ENCODE peak calls at places on chromosomes 11 and 22, in seven cellular contexts. One of them, this sample, is unnamed.

GRCh38 chr11:66789097-66789890 is 53.9 kb upstream of the RCE1 start:
- DNase-seq in MM.1S: no peak
- DNase-seq in Panc1: peak; percentile 39
- DNase-seq in IMR-90: peak; percentile 46
- DNase-seq in GM23338: no peak
- DNase-seq in sigmoid colon: no peak
- DNase-seq in osteoblast: no peak
- DNase-seq in this sample: no peak

GRCh38 chr11:123302751-123303195 is 107.7 kb upstream of the CLMP start:
- DNase-seq in MM.1S: no peak
- DNase-seq in Panc1: no peak
- DNase-seq in IMR-90: peak; percentile 72
- DNase-seq in GM23338: peak; percentile 38
- DNase-seq in sigmoid colon: no peak
- DNase-seq in osteoblast: peak; percentile 85
- DNase-seq in this sample: no peak

GRCh38 chr22:22928666-22929380 is 41.2 kb downstream of the IGLL5 start:
- DNase-seq in MM.1S: peak; percentile 100
- DNase-seq in Panc1: no peak
- DNase-seq in IMR-90: peak; percentile 16
- DNase-seq in GM23338: no peak
- DNase-seq in sigmoid colon: no peak
- DNase-seq in osteoblast: peak; percentile 93
- DNase-seq in this sample: no peak

GRCh38 chr11:32090774-32091370 is at the start of gene RCN1:
- DNase-seq in MM.1S: peak; percentile 46
- DNase-seq in Panc1: no peak
- DNase-seq in IMR-90: peak; percentile 86
- DNase-seq in GM23338: peak; percentile 93
- DNase-seq in sigmoid colon: peak; percentile 79
- DNase-seq in osteoblast: peak; percentile 95
- DNase-seq in this sample: no peak

GRCh38 chr11:15627560-15627959 is 512.8 kb downstream of the INSC start:
- DNase-seq in MM.1S: no peak
- DNase-seq in Panc1: no peak
- DNase-seq in IMR-90: peak; percentile 74
- DNase-seq in GM23338: no peak
- DNase-seq in sigmoid colon: no peak
- DNase-seq in osteoblast: peak; percentile 71
- DNase-seq in this sample: no peak

GRCh38 chr22:39364646-39365405 is 15.0 kb downstream of the SYNGR1 start:
- DNase-seq in MM.1S: no peak
- DNase-seq in Panc1: no peak
- DNase-seq in IMR-90: no peak
- DNase-seq in GM23338: no peak
- DNase-seq in sigmoid colon: no peak
- DNase-seq in osteoblast: peak; percentile 94
- DNase-seq in this sample: no peak

GRCh38 chr11:12109591-12110196 is 696 bp upstream of the MICAL2 start:
- DNase-seq in MM.1S: no peak
- DNase-seq in Panc1: no peak
- DNase-seq in IMR-90: no peak
- DNase-seq in GM23338: no peak
- DNase-seq in sigmoid colon: no peak
- DNase-seq in osteoblast: no peak
- DNase-seq in this sample: no peak

GRCh38 chr11:44564653-44565007 is 833 bp upstream of the CD82 start:
- DNase-seq in MM.1S: no peak
- DNase-seq in Panc1: no peak
- DNase-seq in IMR-90: peak; percentile 84
- DNase-seq in GM23338: peak; percentile 42
- DNase-seq in sigmoid colon: peak; percentile 94
- DNase-seq in osteoblast: peak; percentile 93
- DNase-seq in this sample: no peak

GRCh38 chr11:75212463-75212862 is 28.1 kb upstream of the TPBGL start:
- DNase-seq in MM.1S: no peak
- DNase-seq in Panc1: no peak
- DNase-seq in IMR-90: no peak
- DNase-seq in GM23338: no peak
- DNase-seq in sigmoid colon: no peak
- DNase-seq in osteoblast: no peak
- DNase-seq in this sample: no peak

GRCh38 chr11:33177676-33178336 is 16.5 kb upstream of the CSTF3 start:
- DNase-seq in MM.1S: no peak
- DNase-seq in Panc1: no peak
- DNase-seq in IMR-90: no peak
- DNase-seq in GM23338: peak; percentile 55
- DNase-seq in sigmoid colon: no peak
- DNase-seq in osteoblast: no peak
- DNase-seq in this sample: no peak

GRCh38 chr11:123194308-123195181 is 503 bp downstream of the CLMP start:
- DNase-seq in MM.1S: no peak
- DNase-seq in Panc1: no peak
- DNase-seq in IMR-90: peak; percentile 48
- DNase-seq in GM23338: peak; percentile 77
- DNase-seq in sigmoid colon: peak; percentile 80
- DNase-seq in osteoblast: peak; percentile 84
- DNase-seq in this sample: no peak

GRCh38 chr11:104127828-104128227 is 36.1 kb downstream of the PDGFD start:
- DNase-seq in MM.1S: no peak
- DNase-seq in Panc1: no peak
- DNase-seq in IMR-90: peak; percentile 75
- DNase-seq in GM23338: no peak
- DNase-seq in sigmoid colon: no peak
- DNase-seq in osteoblast: peak; percentile 55
- DNase-seq in this sample: no peak

GRCh38 chr11:17978553-17979287 is 34.1 kb downstream of the SERGEF start:
- DNase-seq in MM.1S: peak; percentile 36
- DNase-seq in Panc1: peak; percentile 22
- DNase-seq in IMR-90: peak; percentile 53
- DNase-seq in GM23338: peak; percentile 83
- DNase-seq in sigmoid colon: no peak
- DNase-seq in osteoblast: peak; percentile 71
- DNase-seq in this sample: no peak

GRCh38 chr22:19704355-19705015 is 9.8 kb upstream of the SEPTIN5 start:
- DNase-seq in MM.1S: no peak
- DNase-seq in Panc1: no peak
- DNase-seq in IMR-90: no peak
- DNase-seq in GM23338: no peak
- DNase-seq in sigmoid colon: peak; percentile 32
- DNase-seq in osteoblast: peak; percentile 63
- DNase-seq in this sample: no peak

GRCh38 chr11:2844116-2844515 is 41.5 kb downstream of the CDKN1C start:
- DNase-seq in MM.1S: no peak
- DNase-seq in Panc1: no peak
- DNase-seq in IMR-90: no peak
- DNase-seq in GM23338: no peak
- DNase-seq in sigmoid colon: no peak
- DNase-seq in osteoblast: no peak
- DNase-seq in this sample: peak; percentile 8

GRCh38 chr22:25829808-25830777 is 88.1 kb downstream of the MYO18B start:
- DNase-seq in MM.1S: no peak
- DNase-seq in Panc1: no peak
- DNase-seq in IMR-90: no peak
- DNase-seq in GM23338: no peak
- DNase-seq in sigmoid colon: no peak
- DNase-seq in osteoblast: no peak
- DNase-seq in this sample: no peak

GRCh38 chr22:46335201-46336118 is at the start of gene TRMU:
- DNase-seq in MM.1S: peak; percentile 93
- DNase-seq in Panc1: no peak
- DNase-seq in IMR-90: peak; percentile 86
- DNase-seq in GM23338: peak; percentile 94
- DNase-seq in sigmoid colon: peak; percentile 91
- DNase-seq in osteoblast: peak; percentile 99
- DNase-seq in this sample: peak; percentile 60

GRCh38 chr11:85540635-85541034 is 86.5 kb downstream of the DLG2 start:
- DNase-seq in MM.1S: no peak
- DNase-seq in Panc1: no peak
- DNase-seq in IMR-90: no peak
- DNase-seq in GM23338: peak; percentile 63
- DNase-seq in sigmoid colon: no peak
- DNase-seq in osteoblast: no peak
- DNase-seq in this sample: no peak

GRCh38 chr22:25564979-25565677 is 653 bp downstream of the GRK3 start:
- DNase-seq in MM.1S: no peak
- DNase-seq in Panc1: no peak
- DNase-seq in IMR-90: no peak
- DNase-seq in GM23338: peak; percentile 91
- DNase-seq in sigmoid colon: peak; percentile 70
- DNase-seq in osteoblast: peak; percentile 73
- DNase-seq in this sample: no peak

GRCh38 chr22:44386386-44387035 is 73.8 kb upstream of the SHISAL1 start:
- DNase-seq in MM.1S: no peak
- DNase-seq in Panc1: no peak
- DNase-seq in IMR-90: no peak
- DNase-seq in GM23338: no peak
- DNase-seq in sigmoid colon: peak; percentile 52
- DNase-seq in osteoblast: peak; percentile 71
- DNase-seq in this sample: no peak

GRCh38 chr11:132026746-132027145 is 656.3 kb downstream of the NTM start:
- DNase-seq in MM.1S: no peak
- DNase-seq in Panc1: no peak
- DNase-seq in IMR-90: no peak
- DNase-seq in GM23338: no peak
- DNase-seq in sigmoid colon: no peak
- DNase-seq in osteoblast: no peak
- DNase-seq in this sample: no peak

GRCh38 chr11:132024587-132025295 is 654.3 kb downstream of the NTM start:
- DNase-seq in MM.1S: no peak
- DNase-seq in Panc1: peak; percentile 12
- DNase-seq in IMR-90: peak; percentile 89
- DNase-seq in GM23338: no peak
- DNase-seq in sigmoid colon: no peak
- DNase-seq in osteoblast: peak; percentile 87
- DNase-seq in this sample: no peak

GRCh38 chr11:132032555-132032954 is 662.1 kb downstream of the NTM start:
- DNase-seq in MM.1S: no peak
- DNase-seq in Panc1: no peak
- DNase-seq in IMR-90: peak; percentile 92
- DNase-seq in GM23338: no peak
- DNase-seq in sigmoid colon: no peak
- DNase-seq in osteoblast: peak; percentile 89
- DNase-seq in this sample: no peak

GRCh38 chr11:132030896-132031295 is 660.5 kb downstream of the NTM start:
- DNase-seq in MM.1S: no peak
- DNase-seq in Panc1: no peak
- DNase-seq in IMR-90: peak; percentile 52
- DNase-seq in GM23338: no peak
- DNase-seq in sigmoid colon: no peak
- DNase-seq in osteoblast: no peak
- DNase-seq in this sample: no peak

DNA sequence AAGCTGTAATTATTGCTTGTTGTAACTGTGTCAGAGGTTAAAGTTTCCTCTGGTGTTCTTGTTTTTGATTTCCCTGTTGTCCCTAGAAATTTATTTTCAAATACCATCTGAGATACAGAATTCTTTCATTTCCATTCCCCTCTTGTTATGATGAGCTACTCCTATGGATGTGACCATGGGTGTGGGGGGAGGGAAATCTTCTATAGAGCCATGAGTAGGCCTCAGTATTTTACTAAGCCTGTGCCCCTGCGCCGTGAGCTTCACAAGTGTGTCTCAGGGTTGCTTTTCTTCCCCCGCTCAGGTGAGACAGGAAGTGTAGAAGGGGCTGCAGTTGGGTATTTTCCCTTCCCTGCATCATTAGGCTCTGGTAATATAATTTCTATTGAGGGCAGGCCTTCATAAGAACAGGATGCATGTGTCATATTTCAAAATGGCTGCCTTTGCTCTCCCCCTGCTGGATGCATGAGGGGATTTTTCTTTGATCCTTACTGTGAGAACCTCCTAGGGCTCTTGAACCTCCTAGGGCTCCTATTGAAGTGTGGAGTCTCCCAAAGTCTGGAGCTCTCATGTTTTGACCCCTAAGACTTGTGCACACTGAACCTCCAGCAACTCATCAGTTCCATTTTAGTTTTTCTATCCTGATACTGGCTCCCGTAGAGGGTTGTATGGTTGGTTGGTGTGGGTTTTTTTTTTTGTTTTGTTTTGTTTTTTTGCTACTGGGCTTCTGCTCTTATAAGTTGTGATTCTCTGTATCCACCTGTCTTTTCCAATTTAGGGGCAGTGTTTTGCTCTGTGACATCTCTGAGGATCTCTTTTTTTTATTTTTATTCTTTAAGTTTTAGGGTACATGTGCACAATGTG is 658.2 kb downstream of the NTM start:
- DNase-seq in MM.1S: peak; percentile 61
- DNase-seq in Panc1: peak; percentile 4
- DNase-seq in IMR-90: peak; percentile 73
- DNase-seq in GM23338: peak; percentile 72
- DNase-seq in sigmoid colon: no peak
- DNase-seq in osteoblast: no peak
- DNase-seq in this sample: no peak
- TF ChIP-seq CTCF in MM.1S: peak; percentile 66
- TF ChIP-seq CTCF in Panc1: peak; percentile 71
- TF ChIP-seq CTCF in IMR-90: peak; percentile 61
- TF ChIP-seq CTCF in GM23338: peak; percentile 70
- TF ChIP-seq CTCF in sigmoid colon: peak; percentile 42
- TF ChIP-seq CTCF in osteoblast: peak; percentile 75
- TF ChIP-seq CTCF in this sample: no peak

GRCh38 chr11:68099057-68099456 is 22.1 kb downstream of the CHKA start:
- DNase-seq in MM.1S: no peak
- DNase-seq in Panc1: no peak
- DNase-seq in IMR-90: no peak
- DNase-seq in GM23338: no peak
- DNase-seq in sigmoid colon: no peak
- DNase-seq in osteoblast: no peak
- DNase-seq in this sample: no peak
- TF ChIP-seq CTCF in MM.1S: no peak
- TF ChIP-seq CTCF in Panc1: no peak
- TF ChIP-seq CTCF in IMR-90: no peak
- TF ChIP-seq CTCF in GM23338: no peak
- TF ChIP-seq CTCF in sigmoid colon: no peak
- TF ChIP-seq CTCF in osteoblast: no peak
- TF ChIP-seq CTCF in this sample: no peak

GRCh38 chr22:49767355-49768062 is 60.2 kb downstream of the BRD1 start:
- DNase-seq in MM.1S: peak; percentile 46
- DNase-seq in Panc1: peak; percentile 28
- DNase-seq in IMR-90: peak; percentile 57
- DNase-seq in GM23338: peak; percentile 82
- DNase-seq in sigmoid colon: peak; percentile 61
- DNase-seq in osteoblast: peak; percentile 88
- DNase-seq in this sample: peak; percentile 42
- TF ChIP-seq CTCF in MM.1S: peak; percentile 79
- TF ChIP-seq CTCF in Panc1: peak; percentile 79
- TF ChIP-seq CTCF in IMR-90: peak; percentile 71
- TF ChIP-seq CTCF in GM23338: peak; percentile 93
- TF ChIP-seq CTCF in sigmoid colon: peak; percentile 49
- TF ChIP-seq CTCF in osteoblast: peak; percentile 74
- TF ChIP-seq CTCF in this sample: peak; percentile 94

DNA sequence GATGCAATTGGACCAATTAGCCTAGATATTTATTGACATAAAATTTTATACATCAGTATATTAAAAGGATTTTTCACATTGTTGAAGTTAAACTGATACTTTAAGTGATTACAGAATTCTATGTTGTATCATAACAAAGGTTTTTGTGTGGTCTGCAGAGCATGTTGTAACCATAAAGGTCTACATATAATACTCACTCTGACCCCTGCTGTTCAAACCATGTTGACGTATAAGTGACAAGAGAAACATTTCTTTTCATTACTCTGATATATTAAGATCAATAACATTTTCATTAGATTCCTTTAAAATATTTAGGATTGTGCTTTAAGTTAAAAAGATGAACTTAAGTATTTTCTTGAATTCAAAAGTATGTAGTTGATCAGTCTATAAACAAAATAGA is 63.9 kb downstream of the GAS2 start:
- DNase-seq in MM.1S: peak; percentile 51
- DNase-seq in Panc1: peak; percentile 5
- DNase-seq in IMR-90: peak; percentile 1
- DNase-seq in GM23338: no peak
- DNase-seq in sigmoid colon: no peak
- DNase-seq in osteoblast: no peak
- DNase-seq in this sample: no peak
- TF ChIP-seq CTCF in MM.1S: peak; percentile 32
- TF ChIP-seq CTCF in Panc1: no peak
- TF ChIP-seq CTCF in IMR-90: no peak
- TF ChIP-seq CTCF in GM23338: no peak
- TF ChIP-seq CTCF in sigmoid colon: no peak
- TF ChIP-seq CTCF in osteoblast: no peak
- TF ChIP-seq CTCF in this sample: peak; percentile 33

This sample was measured in HCT116.